ENCODE peak calls at places on chromosomes 12 and 14, in five cellular contexts. Y is astrocyte of the spinal cord, Z is frontal cortex, M is fibroblast of lung, K is ACHN. S is an unnamed sample.

GRCh38 chr12:3998968-3999792 is 126.0 kb upstream of the PARP11 start:
- DNase-seq in Y (no peak), Z (no peak), M (no peak), K (no peak), S (no peak)

GRCh38 chr14:32044454-32044853 is 32.6 kb upstream of the ARHGAP5 start:
- DNase-seq in Y (no peak), Z (no peak), M (no peak), K (no peak), S (no peak)

GRCh38 chr12:59834659-59835474 is 239.0 kb downstream of the SLC16A7 start:
- DNase-seq in Y (peak; percentile 47), Z (no peak), M (peak; percentile 67), K (peak; percentile 66), S (peak; percentile 21)

GRCh38 chr14:59281613-59282012 is 93.1 kb downstream of the DAAM1 start:
- DNase-seq in Y (peak; percentile 29), Z (no peak), M (peak; percentile 76), K (no peak), S (no peak)

GRCh38 chr14:75010472-75010871 is 7.8 kb downstream of the EIF2B2 start:
- DNase-seq in Y (no peak), Z (no peak), M (peak; percentile 49), K (no peak), S (no peak)

GRCh38 chr12:31853977-31854376 is 105.2 kb upstream of the RESF1 start:
- DNase-seq in Y (no peak), Z (no peak), M (no peak), K (no peak), S (no peak)

GRCh38 chr14:36996133-36996856 is 176.1 kb downstream of the SLC25A21 start:
- DNase-seq in Y (peak; percentile 68), Z (no peak), M (peak; percentile 38), K (peak; percentile 5), S (no peak)

GRCh38 chr12:124026755-124027745 is 54.0 kb downstream of the ZNF664 start:
- DNase-seq in Y (peak; percentile 40), Z (no peak), M (peak; percentile 40), K (no peak), S (peak; percentile 14)

GRCh38 chr12:21860128-21860527 is 81.1 kb downstream of the ABCC9 start:
- DNase-seq in Y (no peak), Z (no peak), M (no peak), K (no peak), S (no peak)

GRCh38 chr12:94851396-94852025 is 152.0 kb downstream of the NDUFA12 start:
- DNase-seq in Y (no peak), Z (no peak), M (no peak), K (no peak), S (no peak)

GRCh38 chr14:80906336-80906735 is 35.2 kb downstream of the CEP128 start:
- DNase-seq in Y (no peak), Z (no peak), M (no peak), K (no peak), S (no peak)

GRCh38 chr12:8742501-8742900 is 44.7 kb downstream of the RIMKLB start:
- DNase-seq in Y (peak; percentile 70), Z (no peak), M (peak; percentile 30), K (peak; percentile 46), S (no peak)

GRCh38 chr12:128914908-128915563 is 61.8 kb downstream of the GLT1D1 start:
- DNase-seq in Y (no peak), Z (no peak), M (no peak), K (no peak), S (no peak)

GRCh38 chr12:68831272-68831671 is 23.3 kb downstream of the MDM2 start:
- DNase-seq in Y (no peak), Z (no peak), M (no peak), K (peak; percentile 35), S (peak; percentile 21)

GRCh38 chr12:110689002-110689600 is at the start of gene HVCN1:
- DNase-seq in Y (peak; percentile 9), Z (peak; percentile 67), M (peak; percentile 9), K (no peak), S (peak; percentile 34)

GRCh38 chr14:61003571-61003970 is 22.5 kb downstream of the SLC38A6 start:
- DNase-seq in Y (no peak), Z (no peak), M (no peak), K (no peak), S (no peak)

GRCh38 chr14:22472935-22473854 is 115.8 kb downstream of the DAD1 start:
- DNase-seq in Y (peak; percentile 69), Z (peak; percentile 44), M (peak; percentile 67), K (peak; percentile 51), S (peak; percentile 82)

GRCh38 chr12:130462558-130462924 is 124.9 kb downstream of the PIWIL1 start:
- DNase-seq in Y (no peak), Z (no peak), M (no peak), K (no peak), S (no peak)

GRCh38 chr12:114912811-114913210 is 228.8 kb upstream of the TBX3 start:
- DNase-seq in Y (no peak), Z (no peak), M (no peak), K (no peak), S (no peak)

GRCh38 chr12:120367924-120368788 is 808 bp downstream of the MSI1 start:
- DNase-seq in Y (no peak), Z (no peak), M (no peak), K (no peak), S (no peak)

GRCh38 chr14:102909462-102909861 is 13.0 kb upstream of the AMN start:
- DNase-seq in Y (no peak), Z (peak; percentile 22), M (no peak), K (no peak), S (no peak)

GRCh38 chr14:72850360-72850759 is 43.5 kb downstream of the DPF3 start:
- DNase-seq in Y (no peak), Z (no peak), M (no peak), K (peak; percentile 46), S (no peak)

GRCh38 chr14:21673718-21674117 is at the start of gene OR4E1:
- DNase-seq in Y (no peak), Z (no peak), M (no peak), K (no peak), S (no peak)

GRCh38 chr12:93091851-93092558 is 162.9 kb upstream of the EEA1 start:
- DNase-seq in Y (no peak), Z (no peak), M (no peak), K (no peak), S (no peak)

GRCh38 chr14:92728781-92729364 is 19.6 kb downstream of the LGMN start:
- DNase-seq in Y (peak; percentile 30), Z (no peak), M (peak; percentile 42), K (peak; percentile 81), S (peak; percentile 24)

GRCh38 chr12:96239711-96240234 is 45.6 kb downstream of the ELK3 start:
- DNase-seq in Y (no peak), Z (no peak), M (peak; percentile 78), K (no peak), S (no peak)

GRCh38 chr12:15756822-15757221 is 32.4 kb downstream of the EPS8 start:
- DNase-seq in Y (no peak), Z (no peak), M (peak; percentile 39), K (no peak), S (no peak)

GRCh38 chr12:46282829-46283228 is 14.0 kb upstream of the SLC38A1 start:
- DNase-seq in Y (no peak), Z (no peak), M (no peak), K (no peak), S (no peak)

GRCh38 chr14:104602933-104603325 is 1.6 kb downstream of the TMEM179 start:
- DNase-seq in Y (no peak), Z (no peak), M (no peak), K (no peak), S (no peak)

S was measured in dermis blood vessel endothelial cell.